ENCODE peak calls at places on chromosomes 16 and 17, in ten cellular contexts. G is sigmoid colon, N is H9, S is upper lobe of right lung, T is H1, O is brain microvascular endothelial cell, P is WTC11, Y is astrocyte of the spinal cord, C is OCI-LY7, X is suprapubic skin. U is an unnamed sample.

GRCh38 chr17:44990994-44991393 is 22.9 kb upstream of the C1QL1 start:
- DNase-seq in G (no peak), N (no peak), S (no peak), T (no peak), O (no peak), P (no peak), Y (no peak), C (no peak), X (no peak), U (no peak)

GRCh38 chr17:50634915-50635719 is 436 bp downstream of the ABCC3 start:
- DNase-seq in G (no peak), N (no peak), S (no peak), T (no peak), O (no peak), P (peak; percentile 42), Y (no peak), C (no peak), X (no peak), U (no peak)

GRCh38 chr17:49907279-49907678 is 59.4 kb upstream of the TAC4 start:
- DNase-seq in G (no peak), N (no peak), S (no peak), T (no peak), O (no peak), P (no peak), Y (no peak), C (no peak), X (no peak), U (no peak)

GRCh38 chr16:56679078-56679730 is 3.1 kb upstream of the MT1X start:
- DNase-seq in G (no peak), N (no peak), S (no peak), T (no peak), O (no peak), P (no peak), Y (no peak), C (no peak), X (no peak), U (no peak)

GRCh38 chr17:36721560-36722120 is 120.3 kb downstream of the MRM1 start:
- DNase-seq in G (no peak), N (no peak), S (no peak), T (no peak), O (no peak), P (no peak), Y (no peak), C (no peak), X (no peak), U (no peak)

GRCh38 chr16:10314811-10315210 is 71.0 kb upstream of the ATF7IP2 start:
- DNase-seq in G (no peak), N (no peak), S (no peak), T (no peak), O (peak; percentile 1), P (no peak), Y (peak; percentile 16), C (peak; percentile 66), X (no peak), U (peak; percentile 25)

GRCh38 chr16:32116080-32116479 is 137.0 kb upstream of the TP53TG3D start:
- DNase-seq in G (no peak), N (no peak), S (peak; percentile 48), T (no peak), O (no peak), P (no peak), Y (no peak), C (no peak), X (no peak), U (no peak)

GRCh38 chr17:142876-143784 is 5.8 kb downstream of the SCGB1C2 start:
- DNase-seq in G (peak; percentile 46), N (no peak), S (peak; percentile 29), T (no peak), O (no peak), P (no peak), Y (no peak), C (no peak), X (peak; percentile 53), U (no peak)

GRCh38 chr17:11601661-11602060 is 3.4 kb downstream of the DNAH9 start:
- DNase-seq in G (no peak), N (no peak), S (no peak), T (no peak), O (no peak), P (no peak), Y (no peak), C (no peak), X (no peak), U (no peak)

GRCh38 chr17:79180358-79181005 is 105.9 kb downstream of the ENGASE start:
- DNase-seq in G (no peak), N (no peak), S (no peak), T (no peak), O (no peak), P (peak; percentile 39), Y (no peak), C (no peak), X (no peak), U (no peak)

GRCh38 chr16:85722497-85722896 is 28.4 kb downstream of the C16orf74 start:
- DNase-seq in G (no peak), N (no peak), S (no peak), T (no peak), O (no peak), P (no peak), Y (no peak), C (no peak), X (no peak), U (no peak)
- TF ChIP-seq CTCF in G (no peak), N (no peak), S (no peak), T (no peak), O (no peak), P (no peak), Y (no peak), C (no peak), X (no peak), U (no peak)

GRCh38 chr17:30297715-30298114 is 6.0 kb upstream of the BLMH start:
- DNase-seq in G (no peak), N (no peak), S (no peak), T (no peak), O (no peak), P (no peak), Y (no peak), C (no peak), X (no peak), U (no peak)

GRCh38 chr17:30300803-30301202 is 9.1 kb upstream of the BLMH start:
- DNase-seq in G (no peak), N (no peak), S (no peak), T (no peak), O (no peak), P (no peak), Y (no peak), C (peak; percentile 55), X (no peak), U (no peak)

GRCh38 chr17:30296499-30297038 is 4.8 kb upstream of the BLMH start:
- DNase-seq in G (no peak), N (no peak), S (no peak), T (no peak), O (no peak), P (no peak), Y (no peak), C (no peak), X (no peak), U (no peak)

GRCh38 chr17:30302241-30302640 is 10.5 kb upstream of the BLMH start:
- DNase-seq in G (no peak), N (no peak), S (no peak), T (no peak), O (no peak), P (no peak), Y (no peak), C (no peak), X (no peak), U (no peak)

DNA sequence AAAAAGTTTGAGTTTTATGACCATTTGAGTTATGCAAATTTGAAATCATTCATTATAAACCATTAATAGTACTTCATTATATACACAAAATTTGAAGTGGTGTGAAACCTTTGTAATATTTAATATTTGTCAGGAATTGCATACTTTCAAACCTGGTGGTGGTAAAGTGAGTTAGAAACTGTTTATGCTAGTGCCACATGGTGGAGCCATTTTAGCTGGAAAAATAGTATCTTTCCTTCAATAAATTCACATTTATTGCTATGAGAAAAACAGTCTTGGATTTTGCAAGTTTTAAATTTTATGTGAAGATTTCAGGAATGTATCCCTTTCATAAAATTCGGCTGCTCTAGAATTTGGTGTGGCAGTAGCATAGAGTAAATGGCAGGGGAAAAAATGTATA is 7.3 kb upstream of the BLMH start:
- DNase-seq in G (no peak), N (no peak), S (no peak), T (no peak), O (no peak), P (no peak), Y (peak; percentile 27), C (peak; percentile 11), X (no peak), U (no peak)
- TF ChIP-seq CTCF in G (no peak), N (peak; percentile 40), S (no peak), T (no peak), O (peak; percentile 43), P (no peak), Y (peak; percentile 49), C (peak; percentile 74), X (no peak), U (no peak)

GRCh38 chr16:11890231-11890630 is 25.5 kb downstream of the GSPT1 start:
- DNase-seq in G (no peak), N (no peak), S (no peak), T (no peak), O (no peak), P (no peak), Y (no peak), C (no peak), X (no peak), U (no peak)

GRCh38 chr16:11896776-11897175 is 19.0 kb downstream of the GSPT1 start:
- DNase-seq in G (no peak), N (no peak), S (no peak), T (no peak), O (peak; percentile 79), P (no peak), Y (peak; percentile 62), C (no peak), X (no peak), U (peak; percentile 21)

DNA sequence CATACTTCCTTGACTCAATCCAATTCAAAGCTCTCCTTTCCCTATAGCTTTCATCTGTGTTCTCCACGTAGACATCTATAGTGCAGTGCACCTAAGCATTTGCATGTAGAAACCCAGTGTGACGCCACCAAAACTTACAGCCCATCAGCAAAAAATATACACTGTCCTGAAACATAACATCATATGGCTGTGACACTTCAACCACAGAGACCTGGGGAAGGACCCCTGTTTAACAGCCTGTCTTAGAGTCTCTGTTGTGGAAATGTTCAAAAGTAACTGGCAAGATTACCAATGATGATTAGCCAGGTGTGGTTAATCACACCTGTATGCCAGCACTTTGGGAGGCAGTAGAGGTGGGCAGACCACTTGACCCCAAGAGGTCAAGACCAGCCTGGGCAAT is 22.2 kb downstream of the GSPT1 start:
- DNase-seq in G (no peak), N (no peak), S (no peak), T (no peak), O (no peak), P (no peak), Y (no peak), C (no peak), X (no peak), U (no peak)
- TF ChIP-seq CTCF in G (no peak), N (no peak), S (no peak), T (no peak), O (no peak), P (no peak), Y (no peak), C (no peak), X (no peak), U (no peak)

DNA sequence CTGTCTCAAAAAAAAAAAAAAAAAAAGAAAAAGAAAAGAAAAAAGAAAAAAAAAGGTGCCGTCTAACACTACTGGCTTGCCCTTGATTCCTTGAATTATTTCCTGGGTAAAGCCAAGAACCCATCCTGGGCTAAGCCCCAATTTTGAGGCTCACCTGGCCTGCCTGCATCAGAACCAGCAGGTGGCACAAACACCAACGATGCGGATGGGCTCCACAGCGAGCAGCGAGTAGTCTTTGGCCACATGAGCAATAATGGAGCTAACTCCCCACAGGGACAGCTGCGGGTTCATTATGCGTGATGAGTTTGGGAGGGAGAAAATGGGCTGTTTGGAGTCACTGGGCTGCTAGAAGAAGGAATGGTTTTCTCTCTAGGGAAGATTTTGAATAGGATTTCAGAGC is 91.1 kb downstream of the ASIC2 start:
- DNase-seq in G (no peak), N (peak; percentile 55), S (no peak), T (no peak), O (no peak), P (peak; percentile 35), Y (no peak), C (no peak), X (no peak), U (no peak)
- TF ChIP-seq CTCF in G (no peak), N (peak; percentile 24), S (no peak), T (peak; percentile 24), O (no peak), P (no peak), Y (no peak), C (no peak), X (no peak), U (no peak)

U was measured in MCF 10A.